ENCODE peak calls at places on chromosomes 12 and 14, in ten cellular contexts. W is foreskin fibroblast; E is amniotic stem cell; M is stimulated activated CD8-positive, alpha-beta memory T cell treated with anti-CD3 and anti-CD28 coated beads, Interleukin-7, amount 100 ng/mL, for 1 hour; N is HCEC 1CT; R is GDM1; V is NCI-H510A treated with DMSO at 0.1 percent for 48 hours; G is NCI-H1694 treated with DMSO at 0.1 percent for 48 hours; X is tibial nerve; K is breast epithelium. H is an unnamed sample.

GRCh38 chr14:51981218-51981854 is 8.0 kb upstream of the RTRAF start:
- DNase-seq in W (no peak), E (no peak), M (no peak), N (no peak), R (no peak), V (no peak), G (no peak), X (no peak), K (no peak), H (no peak)

GRCh38 chr12:69275471-69275891 is 36.1 kb downstream of the CPSF6 start:
- DNase-seq in W (no peak), E (no peak), M (no peak), N (no peak), R (no peak), V (no peak), G (no peak), X (no peak), K (no peak), H (no peak)

GRCh38 chr12:81683881-81684280 is 75.3 kb downstream of the PPFIA2 start:
- DNase-seq in W (no peak), E (no peak), M (no peak), N (no peak), R (no peak), V (no peak), G (no peak), X (no peak), K (no peak), H (peak)

GRCh38 chr12:46101121-46101869 is 110.9 kb upstream of the SCAF11 start:
- DNase-seq in W (no peak), E (no peak), M (no peak), N (no peak), R (no peak), V (no peak), G (no peak), X (no peak), K (no peak), H (no peak)

GRCh38 chr12:62732861-62733427 is 202.0 kb downstream of the PPM1H start:
- DNase-seq in W (peak), E (no peak), M (no peak), N (peak), R (no peak), V (no peak), G (no peak), X (no peak), K (no peak), H (no peak)

GRCh38 chr12:122951406-122951805 is 14.9 kb downstream of the ABCB9 start:
- DNase-seq in W (peak), E (no peak), M (no peak), N (peak), R (no peak), V (no peak), G (no peak), X (no peak), K (no peak), H (no peak)

GRCh38 chr12:111274820-111275219 is 94.1 kb downstream of the PHETA1 start:
- DNase-seq in W (no peak), E (no peak), M (no peak), N (peak), R (no peak), V (no peak), G (peak), X (no peak), K (no peak), H (no peak)

GRCh38 chr12:130480887-130481286 is 143.2 kb downstream of the PIWIL1 start:
- DNase-seq in W (no peak), E (no peak), M (no peak), N (no peak), R (no peak), V (peak), G (no peak), X (no peak), K (no peak), H (no peak)

GRCh38 chr14:76782885-76783566 is 21.8 kb downstream of the VASH1 start:
- DNase-seq in W (no peak), E (no peak), M (no peak), N (no peak), R (peak), V (no peak), G (no peak), X (no peak), K (no peak), H (no peak)

GRCh38 chr14:104722938-104723650 is 935 bp upstream of the ADSS1 start:
- DNase-seq in W (no peak), E (no peak), M (no peak), N (no peak), R (no peak), V (no peak), G (no peak), X (no peak), K (no peak), H (no peak)

GRCh38 chr12:52366738-52367485 is at the start of gene KRT85:
- DNase-seq in W (no peak), E (no peak), M (no peak), N (no peak), R (no peak), V (no peak), G (no peak), X (no peak), K (no peak), H (no peak)

GRCh38 chr12:42426733-42427132 is 100.8 kb downstream of the PPHLN1 start:
- DNase-seq in W (peak), E (no peak), M (no peak), N (peak), R (no peak), V (no peak), G (no peak), X (no peak), K (no peak), H (no peak)

GRCh38 chr12:130619378-130619970 is 96.6 kb downstream of the RIMBP2 start:
- DNase-seq in W (no peak), E (no peak), M (no peak), N (no peak), R (no peak), V (no peak), G (no peak), X (no peak), K (no peak), H (no peak)

GRCh38 chr12:116143883-116144266 is 133.6 kb downstream of the MED13L start:
- DNase-seq in W (peak), E (no peak), M (no peak), N (peak), R (no peak), V (no peak), G (no peak), X (no peak), K (no peak), H (no peak)

GRCh38 chr14:61145903-61146411 is 135.2 kb downstream of the TMEM30B start:
- DNase-seq in W (peak), E (no peak), M (no peak), N (peak), R (no peak), V (no peak), G (no peak), X (no peak), K (no peak), H (no peak)

GRCh38 chr12:102965281-102966155 is 8.0 kb downstream of the ASCL1 start:
- DNase-seq in W (no peak), E (no peak), M (no peak), N (no peak), R (no peak), V (peak), G (no peak), X (no peak), K (no peak), H (peak)

GRCh38 chr14:33165144-33165925 is 226.7 kb downstream of the NPAS3 start:
- DNase-seq in W (no peak), E (no peak), M (no peak), N (no peak), R (no peak), V (no peak), G (no peak), X (no peak), K (no peak), H (peak)

GRCh38 chr14:91385227-91385626 is 32.4 kb downstream of the CCDC88C start:
- DNase-seq in W (no peak), E (no peak), M (no peak), N (no peak), R (no peak), V (no peak), G (no peak), X (no peak), K (no peak), H (no peak)

H was measured in globus pallidus.